ENCODE peak calls at places on chromosomes 6 and 20, in five cellular contexts. Y is IMR-90, B is pancreas, V is A549, J is ovary. X is an unnamed sample.

GRCh38 chr6:169158750-169159149 is 94.9 kb downstream of the THBS2 start:
- DNase-seq in Y (peak; percentile 41), B (no peak), V (no peak), J (peak; percentile 24), X (no peak)

GRCh38 chr6:52552278-52552643 is 24.6 kb downstream of the TRAM2 start:
- DNase-seq in Y (no peak), B (no peak), V (no peak), J (no peak), X (no peak)

GRCh38 chr6:116412270-116412669 is 41.5 kb downstream of the DSE start:
- DNase-seq in Y (no peak), B (no peak), V (no peak), J (no peak), X (no peak)

GRCh38 chr6:46575530-46575929 is 77.1 kb downstream of the CYP39A1 start:
- DNase-seq in Y (no peak), B (no peak), V (no peak), J (no peak), X (no peak)

GRCh38 chr6:79737172-79737571 is 106.0 kb downstream of the SH3BGRL2 start:
- DNase-seq in Y (peak; percentile 1), B (no peak), V (no peak), J (no peak), X (no peak)

GRCh38 chr20:47411161-47411560 is 54.7 kb upstream of the ZMYND8 start:
- DNase-seq in Y (no peak), B (no peak), V (no peak), J (no peak), X (no peak)

GRCh38 chr20:40563296-40563950 is 125.6 kb downstream of the MAFB start:
- DNase-seq in Y (no peak), B (no peak), V (peak; percentile 64), J (no peak), X (no peak)

GRCh38 chr6:12348530-12349511 is 58.7 kb downstream of the EDN1 start:
- DNase-seq in Y (peak; percentile 82), B (no peak), V (peak; percentile 98), J (no peak), X (peak; percentile 49)

GRCh38 chr6:96391776-96392175 is 129.8 kb upstream of the UFL1 start:
- DNase-seq in Y (no peak), B (peak; percentile 52), V (no peak), J (no peak), X (no peak)

GRCh38 chr20:35776513-35777101 is 4.8 kb downstream of the PHF20 start:
- DNase-seq in Y (peak; percentile 55), B (peak; percentile 60), V (peak; percentile 8), J (no peak), X (no peak)

GRCh38 chr20:40276291-40276690 is 412.7 kb downstream of the MAFB start:
- DNase-seq in Y (no peak), B (no peak), V (no peak), J (no peak), X (no peak)

GRCh38 chr20:11906626-11907480 is 10.8 kb upstream of the BTBD3 start:
- DNase-seq in Y (no peak), B (no peak), V (no peak), J (no peak), X (no peak)

GRCh38 chr6:41273699-41274098 is 12.8 kb downstream of the TREM1 start:
- DNase-seq in Y (no peak), B (no peak), V (no peak), J (no peak), X (no peak)

GRCh38 chr20:45965169-45966002 is 6.6 kb downstream of the ZNF335 start:
- DNase-seq in Y (no peak), B (peak; percentile 50), V (no peak), J (peak; percentile 18), X (no peak)

GRCh38 chr20:38830356-38830755 is 24.9 kb downstream of the PPP1R16B start:
- DNase-seq in Y (no peak), B (no peak), V (no peak), J (no peak), X (no peak)

GRCh38 chr6:113315879-113316278 is 541.3 kb upstream of the MARCKS start:
- DNase-seq in Y (no peak), B (no peak), V (no peak), J (no peak), X (no peak)

GRCh38 chr20:37697314-37697713 is 3.5 kb downstream of the CTNNBL1 start:
- DNase-seq in Y (no peak), B (no peak), V (no peak), J (no peak), X (no peak)

GRCh38 chr6:624979-625378 is 31.9 kb downstream of the HUS1B start:
- DNase-seq in Y (peak; percentile 51), B (no peak), V (peak; percentile 18), J (no peak), X (peak; percentile 15)

GRCh38 chr6:54624779-54625178 is 221.8 kb upstream of the FAM83B start:
- DNase-seq in Y (peak; percentile 76), B (no peak), V (no peak), J (no peak), X (peak; percentile 26)

GRCh38 chr6:49463612-49463967 is 420 bp downstream of the CENPQ start:
- DNase-seq in Y (no peak), B (no peak), V (no peak), J (no peak), X (no peak)

GRCh38 chr6:41074692-41075436 is 2.1 kb downstream of the NFYA start:
- DNase-seq in Y (peak; percentile 20), B (no peak), V (no peak), J (no peak), X (no peak)

GRCh38 chr6:11012976-11013375 is 31.1 kb downstream of the ELOVL2 start:
- DNase-seq in Y (no peak), B (no peak), V (no peak), J (no peak), X (no peak)

GRCh38 chr20:24991897-24992419 is 593 bp downstream of the APMAP start:
- DNase-seq in Y (no peak), B (peak; percentile 64), V (no peak), J (no peak), X (no peak)

GRCh38 chr20:49676581-49677291 is 36.9 kb downstream of the B4GALT5 start:
- DNase-seq in Y (peak; percentile 71), B (no peak), V (peak; percentile 53), J (no peak), X (no peak)

GRCh38 chr6:99458319-99458718 is 33.2 kb upstream of the PNISR start:
- DNase-seq in Y (peak; percentile 44), B (no peak), V (peak; percentile 58), J (no peak), X (no peak)

GRCh38 chr6:8157839-8158238 is 55.5 kb upstream of the EEF1E1 start:
- DNase-seq in Y (no peak), B (no peak), V (peak; percentile 16), J (no peak), X (no peak)

GRCh38 chr20:13008761-13009681 is at the start of gene SPTLC3:
- DNase-seq in Y (peak; percentile 36), B (peak; percentile 60), V (no peak), J (peak; percentile 25), X (no peak)

GRCh38 chr6:20916081-20916480 is 381.8 kb downstream of the CDKAL1 start:
- DNase-seq in Y (peak; percentile 48), B (no peak), V (no peak), J (no peak), X (no peak)

GRCh38 chr6:84048588-84048987 is 15.0 kb downstream of the MRAP2 start:
- DNase-seq in Y (no peak), B (no peak), V (no peak), J (no peak), X (no peak)

GRCh38 chr6:107731422-107732319 is 92.4 kb downstream of the SCML4 start:
- DNase-seq in Y (no peak), B (no peak), V (no peak), J (no peak), X (no peak)

GRCh38 chr20:547394-547793 is 3.8 kb upstream of the CSNK2A1 start:
- DNase-seq in Y (no peak), B (no peak), V (no peak), J (no peak), X (no peak)

GRCh38 chr6:95431637-95432228 is 145.6 kb upstream of the MANEA start:
- DNase-seq in Y (peak; percentile 40), B (peak; percentile 54), V (peak; percentile 38), J (peak; percentile 20), X (peak; percentile 3)

GRCh38 chr20:13492001-13492480 is 146.7 kb downstream of the TASP1 start:
- DNase-seq in Y (peak; percentile 72), B (no peak), V (peak; percentile 31), J (no peak), X (peak; percentile 29)

GRCh38 chr6:168035661-168036616 is 38.5 kb downstream of the KIF25 start:
- DNase-seq in Y (peak; percentile 85), B (no peak), V (peak; percentile 21), J (peak; percentile 22), X (no peak)

GRCh38 chr20:63553933-63554290 is at the start of gene FNDC11:
- DNase-seq in Y (no peak), B (peak; percentile 76), V (no peak), J (no peak), X (no peak)
- H3K4me3 ChIP-seq in Y (peak within 1 kb of the TSS; percentile 63), B (peak within 1 kb of the TSS; percentile 20), V (peak within 1 kb of the TSS; percentile 71), J (peak within 1 kb of the TSS; percentile 39), X (peak within 1 kb of the TSS; percentile 56)

DNA sequence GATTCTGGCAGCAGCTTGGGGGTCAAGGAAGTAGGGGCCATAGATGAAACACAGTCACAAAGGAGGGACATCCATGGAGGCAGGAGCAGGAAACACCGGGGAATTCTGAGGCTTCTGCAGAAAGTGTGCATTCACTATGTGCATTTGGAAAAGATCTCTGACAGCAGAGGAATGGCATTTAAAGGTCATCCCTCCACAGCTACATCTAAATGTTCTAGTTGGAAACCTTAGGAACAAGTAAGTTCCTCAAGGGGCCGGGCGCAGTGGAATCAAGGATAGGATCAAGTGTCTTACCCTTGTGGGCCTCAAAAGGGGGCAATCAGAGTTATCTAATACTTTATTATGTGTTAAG is 8.8 kb downstream of the C6orf136 start:
- DNase-seq in Y (peak; percentile 40), B (no peak), V (no peak), J (no peak), X (no peak)
- H3K27ac ChIP-seq in Y (no peak overlapping the region), B (no peak overlapping the region), V (no peak overlapping the region), J (no peak overlapping the region), X (peak overlapping the region; percentile 21)

GRCh38 chr6:146153040-146153758 is 124.3 kb downstream of the GRM1 start:
- DNase-seq in Y (no peak), B (no peak), V (no peak), J (no peak), X (no peak)
- H3K4me3 ChIP-seq in Y (no peak overlapping the region), B (no peak overlapping the region), V (no peak overlapping the region), J (no peak overlapping the region), X (no peak overlapping the region)

GRCh38 chr20:62048346-62048761 is 17.3 kb downstream of the TAF4 start:
- DNase-seq in Y (no peak), B (peak; percentile 45), V (no peak), J (no peak), X (no peak)
- H3K27ac ChIP-seq in Y (no peak overlapping the region), B (no peak overlapping the region), V (no peak overlapping the region), J (no peak overlapping the region), X (no peak overlapping the region)

GRCh38 chr20:21322083-21322710 is 19.1 kb downstream of the XRN2 start:
- DNase-seq in Y (peak; percentile 27), B (no peak), V (no peak), J (no peak), X (no peak)
- H3K4me3 ChIP-seq in Y (no peak overlapping the region), B (no peak overlapping the region), V (no peak overlapping the region), J (no peak overlapping the region), X (no peak overlapping the region)

X was measured in AG04450.